ENCODE peak calls at places on chromosomes 2 and 18, in six cellular contexts. One of them, this sample, is unnamed.
A peak's percentile ranks its signal among the peaks of the same experiment; 100 is the strongest.

GRCh38 chr18:59954746-59955145 is 55.0 kb downstream of the PMAIP1 start:
- DNase-seq in colonic mucosa: no peak
- DNase-seq in fibroblast of villous mesenchyme: peak; percentile 11
- DNase-seq in heart right ventricle: no peak
- DNase-seq in AG09309: no peak
- DNase-seq in body of pancreas: no peak
- DNase-seq in this sample: no peak

GRCh38 chr2:210363261-210363660 is 48.3 kb upstream of the MYL1 start:
- DNase-seq in colonic mucosa: no peak
- DNase-seq in fibroblast of villous mesenchyme: no peak
- DNase-seq in heart right ventricle: no peak
- DNase-seq in AG09309: no peak
- DNase-seq in body of pancreas: no peak
- DNase-seq in this sample: no peak

GRCh38 chr2:30679416-30680088 is 127.7 kb downstream of the CAPN13 start:
- DNase-seq in colonic mucosa: no peak
- DNase-seq in fibroblast of villous mesenchyme: no peak
- DNase-seq in heart right ventricle: no peak
- DNase-seq in AG09309: peak; percentile 44
- DNase-seq in body of pancreas: no peak
- DNase-seq in this sample: peak; percentile 89

GRCh38 chr2:54523336-54523959 is 67.3 kb downstream of the SPTBN1 start:
- DNase-seq in colonic mucosa: no peak
- DNase-seq in fibroblast of villous mesenchyme: peak; percentile 44
- DNase-seq in heart right ventricle: no peak
- DNase-seq in AG09309: no peak
- DNase-seq in body of pancreas: no peak
- DNase-seq in this sample: no peak

GRCh38 chr2:157488877-157489276 is 45.0 kb upstream of the CYTIP start:
- DNase-seq in colonic mucosa: peak; percentile 85
- DNase-seq in fibroblast of villous mesenchyme: no peak
- DNase-seq in heart right ventricle: no peak
- DNase-seq in AG09309: no peak
- DNase-seq in body of pancreas: peak; percentile 83
- DNase-seq in this sample: no peak

GRCh38 chr2:195461010-195461409 is 196.0 kb upstream of the SLC39A10 start:
- DNase-seq in colonic mucosa: no peak
- DNase-seq in fibroblast of villous mesenchyme: no peak
- DNase-seq in heart right ventricle: no peak
- DNase-seq in AG09309: no peak
- DNase-seq in body of pancreas: no peak
- DNase-seq in this sample: no peak

GRCh38 chr2:127105656-127106456 is 1.1 kb downstream of the BIN1 start:
- DNase-seq in colonic mucosa: peak; percentile 54
- DNase-seq in fibroblast of villous mesenchyme: peak; percentile 73
- DNase-seq in heart right ventricle: no peak
- DNase-seq in AG09309: no peak
- DNase-seq in body of pancreas: peak; percentile 34
- DNase-seq in this sample: no peak

GRCh38 chr18:79056827-79057367 is 12.3 kb upstream of the ATP9B start:
- DNase-seq in colonic mucosa: no peak
- DNase-seq in fibroblast of villous mesenchyme: no peak
- DNase-seq in heart right ventricle: no peak
- DNase-seq in AG09309: no peak
- DNase-seq in body of pancreas: no peak
- DNase-seq in this sample: peak; percentile 55

GRCh38 chr18:54149078-54149697 is 75.3 kb downstream of the MBD2 start:
- DNase-seq in colonic mucosa: no peak
- DNase-seq in fibroblast of villous mesenchyme: peak; percentile 88
- DNase-seq in heart right ventricle: no peak
- DNase-seq in AG09309: peak; percentile 72
- DNase-seq in body of pancreas: peak; percentile 8
- DNase-seq in this sample: no peak

GRCh38 chr18:67862069-67862468 is 345.5 kb upstream of the DSEL start:
- DNase-seq in colonic mucosa: no peak
- DNase-seq in fibroblast of villous mesenchyme: no peak
- DNase-seq in heart right ventricle: no peak
- DNase-seq in AG09309: peak; percentile 14
- DNase-seq in body of pancreas: no peak
- DNase-seq in this sample: no peak

DNA sequence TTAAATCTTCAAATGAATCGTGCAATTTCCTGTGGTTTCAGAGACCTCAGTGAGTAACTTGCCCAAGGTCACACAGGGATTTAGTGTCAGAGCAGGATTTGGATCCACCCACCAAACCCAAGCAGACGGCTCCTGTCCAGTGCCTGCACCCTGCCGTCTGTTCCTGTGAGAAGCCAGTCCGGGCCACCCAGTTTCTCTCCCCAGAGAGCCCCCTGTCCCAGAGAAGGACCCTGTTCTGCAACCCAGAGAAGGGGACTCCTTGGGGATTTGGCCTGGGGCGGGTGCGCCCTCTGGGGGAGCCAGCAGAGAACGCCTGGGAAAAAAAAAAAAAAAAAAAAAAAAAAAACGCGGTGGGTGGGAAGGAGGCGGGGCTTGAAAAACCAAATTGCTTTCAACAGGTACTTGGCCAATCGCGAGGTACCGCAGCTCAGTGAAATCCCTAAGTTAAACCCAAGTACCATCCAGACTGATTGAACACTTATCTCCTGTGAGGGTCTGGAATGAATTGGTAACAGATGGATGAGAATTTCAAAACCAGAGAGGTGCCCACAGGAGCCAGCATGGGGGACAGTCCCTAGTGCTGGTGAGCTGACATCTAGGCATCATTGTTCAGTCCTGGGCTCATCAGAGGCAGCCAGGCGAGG is 30.9 kb upstream of the REEP1 start:
- DNase-seq in colonic mucosa: peak; percentile 44
- DNase-seq in fibroblast of villous mesenchyme: peak; percentile 55
- DNase-seq in heart right ventricle: peak; percentile 49
- DNase-seq in AG09309: no peak
- DNase-seq in body of pancreas: peak; percentile 53
- DNase-seq in this sample: peak; percentile 88
- H3K4me3 ChIP-seq in colonic mucosa: no peak overlapping the region
- H3K4me3 ChIP-seq in fibroblast of villous mesenchyme: peak overlapping the region; percentile 32
- H3K4me3 ChIP-seq in heart right ventricle: peak overlapping the region; percentile 20
- H3K4me3 ChIP-seq in AG09309: no peak overlapping the region
- H3K4me3 ChIP-seq in body of pancreas: no peak overlapping the region
- H3K4me3 ChIP-seq in this sample: no peak overlapping the region

GRCh38 chr2:6233932-6234331 is 541.7 kb downstream of the SOX11 start:
- DNase-seq in colonic mucosa: no peak
- DNase-seq in fibroblast of villous mesenchyme: no peak
- DNase-seq in heart right ventricle: no peak
- DNase-seq in AG09309: no peak
- DNase-seq in body of pancreas: no peak
- DNase-seq in this sample: no peak

GRCh38 chr2:6236317-6236716 is 544.1 kb downstream of the SOX11 start:
- DNase-seq in colonic mucosa: no peak
- DNase-seq in fibroblast of villous mesenchyme: no peak
- DNase-seq in heart right ventricle: no peak
- DNase-seq in AG09309: no peak
- DNase-seq in body of pancreas: no peak
- DNase-seq in this sample: no peak

GRCh38 chr2:6237261-6237660 is 545.1 kb downstream of the SOX11 start:
- DNase-seq in colonic mucosa: no peak
- DNase-seq in fibroblast of villous mesenchyme: no peak
- DNase-seq in heart right ventricle: no peak
- DNase-seq in AG09309: no peak
- DNase-seq in body of pancreas: no peak
- DNase-seq in this sample: no peak
- TF ChIP-seq CTCF in colonic mucosa: no peak
- TF ChIP-seq CTCF in fibroblast of villous mesenchyme: no peak
- TF ChIP-seq CTCF in heart right ventricle: no peak
- TF ChIP-seq CTCF in AG09309: no peak
- TF ChIP-seq CTCF in body of pancreas: no peak
- TF ChIP-seq CTCF in this sample: no peak

GRCh38 chr2:190530211-190530639 is 4.3 kb downstream of the NEMP2 start:
- DNase-seq in colonic mucosa: no peak
- DNase-seq in fibroblast of villous mesenchyme: peak; percentile 78
- DNase-seq in heart right ventricle: no peak
- DNase-seq in AG09309: peak; percentile 51
- DNase-seq in body of pancreas: no peak
- DNase-seq in this sample: no peak
- H3K4me3 ChIP-seq in colonic mucosa: no peak overlapping the region
- H3K4me3 ChIP-seq in fibroblast of villous mesenchyme: no peak overlapping the region
- H3K4me3 ChIP-seq in heart right ventricle: no peak overlapping the region
- H3K4me3 ChIP-seq in AG09309: no peak overlapping the region
- H3K4me3 ChIP-seq in body of pancreas: no peak overlapping the region
- H3K4me3 ChIP-seq in this sample: no peak overlapping the region

DNA sequence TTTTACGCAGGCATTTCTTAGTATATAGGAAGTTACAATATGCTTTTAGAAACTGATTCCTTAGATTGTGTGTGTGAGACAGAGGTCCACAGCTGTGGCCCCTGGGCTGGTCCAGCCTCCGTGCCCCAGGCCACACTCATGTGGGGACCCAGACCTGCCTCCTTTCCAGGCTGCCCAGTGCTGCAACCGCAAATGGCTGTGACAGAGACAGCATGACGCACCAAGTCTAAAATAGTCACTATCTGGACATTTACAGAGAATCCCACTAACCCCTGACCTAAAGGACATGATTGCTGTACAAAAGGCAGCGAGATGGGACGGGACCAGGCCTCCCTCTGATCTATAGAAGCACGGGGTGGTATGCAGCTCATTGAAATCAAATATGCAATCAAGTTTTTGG is 152.2 kb downstream of the TMEM18 start:
- DNase-seq in colonic mucosa: no peak
- DNase-seq in fibroblast of villous mesenchyme: no peak
- DNase-seq in heart right ventricle: no peak
- DNase-seq in AG09309: no peak
- DNase-seq in body of pancreas: no peak
- DNase-seq in this sample: no peak
- TF ChIP-seq CTCF in colonic mucosa: no peak
- TF ChIP-seq CTCF in fibroblast of villous mesenchyme: no peak
- TF ChIP-seq CTCF in heart right ventricle: no peak
- TF ChIP-seq CTCF in AG09309: no peak
- TF ChIP-seq CTCF in body of pancreas: no peak
- TF ChIP-seq CTCF in this sample: no peak

DNA sequence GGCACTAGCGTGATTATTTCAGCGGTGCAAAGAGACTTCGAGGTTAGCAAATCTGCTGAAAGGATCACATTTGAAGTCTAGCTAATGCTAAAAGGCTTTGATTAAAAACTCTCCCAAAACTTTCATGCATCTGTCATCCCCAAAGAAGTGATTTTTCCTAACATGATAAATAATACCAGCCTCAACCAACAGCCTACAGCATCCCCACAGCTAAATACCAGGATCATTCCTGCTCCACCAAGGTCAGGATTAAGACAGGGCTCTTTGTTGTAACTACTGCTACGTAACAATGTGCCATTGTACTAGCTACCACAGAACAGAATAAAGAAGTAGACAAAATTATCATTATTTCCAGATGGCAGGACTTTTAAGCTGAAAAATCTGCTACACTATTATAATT is 1.6 kb downstream of the OR6B3 start:
- DNase-seq in colonic mucosa: no peak
- DNase-seq in fibroblast of villous mesenchyme: no peak
- DNase-seq in heart right ventricle: no peak
- DNase-seq in AG09309: no peak
- DNase-seq in body of pancreas: no peak
- DNase-seq in this sample: no peak
- H3K4me3 ChIP-seq in colonic mucosa: no peak overlapping the region
- H3K4me3 ChIP-seq in fibroblast of villous mesenchyme: no peak overlapping the region
- H3K4me3 ChIP-seq in heart right ventricle: no peak overlapping the region
- H3K4me3 ChIP-seq in AG09309: no peak overlapping the region
- H3K4me3 ChIP-seq in body of pancreas: no peak overlapping the region
- H3K4me3 ChIP-seq in this sample: no peak overlapping the region